ENCODE peak calls at places on chromosomes 16 and 17, in four cellular contexts. P, E, R and L are unnamed samples.

GRCh38 chr16:49567940-49568339 is 194.3 kb downstream of the C16orf78 start:
- DNase-seq in P (no peak), E (no peak), R (peak), L (no peak)

GRCh38 chr17:32490101-32490482 is 3.3 kb downstream of the CDK5R1 start:
- DNase-seq in P (no peak), E (no peak), R (no peak), L (no peak)

GRCh38 chr17:65388911-65389310 is 172.5 kb downstream of the AXIN2 start:
- DNase-seq in P (no peak), E (no peak), R (no peak), L (no peak)

GRCh38 chr17:42279776-42280630 is 3.8 kb upstream of the STAT5B start:
- DNase-seq in P (no peak), E (no peak), R (peak), L (no peak)

GRCh38 chr17:41329279-41329925 is 13.9 kb upstream of the KRTAP17-1 start:
- DNase-seq in P (peak), E (no peak), R (peak), L (peak)

GRCh38 chr16:59892376-59892775 is 1158.3 kb upstream of the GOT2 start:
- DNase-seq in P (no peak), E (no peak), R (no peak), L (no peak)

GRCh38 chr17:57861000-57861736 is 11.3 kb upstream of the MRPS23 start:
- DNase-seq in P (peak), E (no peak), R (peak), L (peak)

GRCh38 chr17:48510761-48511604 is 19.8 kb downstream of the HOXB1 start:
- DNase-seq in P (peak), E (peak), R (no peak), L (no peak)

GRCh38 chr16:3971706-3972105 is 91.2 kb upstream of the CREBBP start:
- DNase-seq in P (peak), E (no peak), R (no peak), L (no peak)

GRCh38 chr16:4660454-4661007 is 32.8 kb upstream of the NUDT16L1 start:
- DNase-seq in P (peak), E (no peak), R (no peak), L (peak)

GRCh38 chr17:28726912-28727726 is 1.1 kb upstream of the TLCD1 start:
- DNase-seq in P (peak), E (peak), R (peak), L (peak)

GRCh38 chr17:28724500-28725165 is 1.4 kb downstream of the TLCD1 start:
- DNase-seq in P (no peak), E (no peak), R (no peak), L (no peak)

GRCh38 chr17:28725660-28726395 is at the start of gene TLCD1:
- DNase-seq in P (peak), E (no peak), R (peak), L (peak)

GRCh38 chr17:28726396-28726911 is 421 bp upstream of the TLCD1 start:
- DNase-seq in P (peak), E (no peak), R (no peak), L (no peak)

DNA sequence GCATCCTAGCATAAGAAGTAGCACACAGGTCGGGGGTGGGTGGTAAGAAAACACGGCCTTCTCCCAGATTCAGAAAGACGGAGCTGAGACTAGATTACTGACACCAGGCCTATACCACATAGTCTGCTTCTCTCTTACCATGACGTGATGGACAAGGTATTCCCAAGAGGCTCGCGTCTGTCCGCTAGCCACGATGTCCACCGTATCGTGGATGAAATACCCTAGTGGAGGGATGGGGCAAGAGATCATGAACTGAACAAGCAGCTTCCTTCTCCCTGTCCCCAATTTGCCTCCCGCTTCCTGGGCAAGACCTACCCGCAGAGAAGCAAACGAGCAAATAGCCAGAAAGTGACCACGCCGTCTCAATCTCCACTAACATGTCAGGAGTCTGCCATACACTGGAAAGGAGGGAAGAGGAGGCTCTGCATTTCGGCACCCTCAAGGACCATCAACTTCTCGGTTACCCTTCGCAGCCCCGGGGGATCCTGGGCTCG is 820 bp downstream of the TLCD1 start:
- DNase-seq in P (peak), E (no peak), R (peak), L (peak)
- TF ChIP-seq CTCF in P (no peak), E (no peak), R (no peak), L (no peak)

DNA sequence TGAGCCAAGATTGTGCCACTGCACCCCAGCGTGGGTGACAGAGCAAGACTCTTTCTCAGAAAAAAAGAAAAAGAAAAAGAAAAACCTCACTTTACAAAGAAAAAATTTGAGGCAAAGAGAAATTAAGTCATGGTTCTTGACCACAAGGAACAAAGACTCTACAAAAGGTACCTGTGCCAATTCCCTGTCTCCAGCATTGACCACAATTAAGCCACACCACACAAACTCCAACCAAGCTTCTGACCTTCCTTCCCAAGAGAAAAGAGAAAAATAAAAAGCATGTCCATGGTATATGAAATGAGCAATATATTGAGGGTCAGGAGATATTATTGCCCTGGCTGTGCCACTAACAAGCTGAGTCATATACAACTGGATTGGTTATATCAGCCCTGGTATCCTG is 146.3 kb upstream of the NOG start:
- DNase-seq in P (no peak), E (no peak), R (no peak), L (no peak)
- TF ChIP-seq FOS in P (no peak), E (no peak), R (no peak), L (no peak)

GRCh38 chr17:72432143-72432604 is 311.4 kb downstream of the SOX9 start:
- DNase-seq in P (peak), E (no peak), R (no peak), L (no peak)

GRCh38 chr17:72429066-72429638 is 308.3 kb downstream of the SOX9 start:
- DNase-seq in P (no peak), E (no peak), R (no peak), L (no peak)

GRCh38 chr17:72432881-72433280 is 312.1 kb downstream of the SOX9 start:
- DNase-seq in P (no peak), E (no peak), R (no peak), L (no peak)

GRCh38 chr17:72433797-72434196 is 313.0 kb downstream of the SOX9 start:
- DNase-seq in P (no peak), E (no peak), R (no peak), L (no peak)

GRCh38 chr17:72430611-72431432 is 310.0 kb downstream of the SOX9 start:
- DNase-seq in P (no peak), E (no peak), R (peak), L (no peak)
- TF ChIP-seq CTCF in P (peak), E (peak), R (peak), L (no peak)

GRCh38 chr17:8477653-8478441 is 42.2 kb downstream of the NDEL1 start:
- DNase-seq in P (no peak), E (no peak), R (no peak), L (no peak)
- TF ChIP-seq FOS in P (no peak), E (no peak), R (no peak), L (no peak)

DNA sequence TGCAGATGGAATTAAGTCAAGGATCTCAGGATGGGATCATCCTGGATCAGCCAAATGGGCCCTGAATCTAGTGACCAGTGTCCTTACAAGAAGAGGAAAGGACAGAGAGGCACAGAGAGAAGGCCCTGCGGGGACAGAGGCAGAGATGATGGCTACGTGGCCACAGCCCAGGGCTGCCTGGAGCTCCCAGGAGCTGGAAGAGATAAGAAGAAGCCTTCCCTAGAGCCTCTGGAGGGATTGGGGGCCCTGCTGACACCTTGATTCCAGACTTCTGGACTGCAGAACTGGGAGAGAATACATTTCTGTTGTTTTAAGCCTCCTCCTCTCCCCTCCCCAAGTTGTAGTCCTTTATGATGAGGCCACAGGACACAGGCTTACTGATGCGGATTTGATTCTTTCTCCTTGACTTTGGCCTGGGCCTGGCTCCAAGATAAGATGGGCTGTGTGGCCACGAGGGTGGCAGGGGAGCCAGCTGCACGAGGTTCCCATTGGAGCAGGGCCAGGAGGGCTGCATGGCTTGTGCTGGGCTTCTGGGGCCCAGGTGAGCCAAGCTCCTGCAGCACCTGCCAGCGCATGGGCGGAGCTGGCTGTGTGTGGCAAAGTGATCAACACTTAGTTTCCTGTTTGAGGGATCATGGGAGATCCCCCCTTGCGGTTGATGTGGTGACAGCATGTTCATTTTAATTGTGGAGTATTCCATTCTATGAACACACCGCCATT is 146.1 kb downstream of the IRF8 start:
- DNase-seq in P (no peak), E (no peak), R (no peak), L (no peak)
- TF ChIP-seq CTCF in P (no peak), E (no peak), R (no peak), L (no peak)

GRCh38 chr17:37840576-37840975 is 83.6 kb upstream of the TBC1D3K start:
- DNase-seq in P (no peak), E (no peak), R (no peak), L (no peak)

GRCh38 chr17:37836593-37836992 is 87.6 kb upstream of the TBC1D3K start:
- DNase-seq in P (no peak), E (no peak), R (no peak), L (no peak)

GRCh38 chr17:37838276-37838675 is 85.9 kb upstream of the TBC1D3K start:
- DNase-seq in P (no peak), E (no peak), R (no peak), L (no peak)

GRCh38 chr17:37841232-37841631 is 83.0 kb upstream of the TBC1D3K start:
- DNase-seq in P (no peak), E (no peak), R (no peak), L (no peak)

DNA sequence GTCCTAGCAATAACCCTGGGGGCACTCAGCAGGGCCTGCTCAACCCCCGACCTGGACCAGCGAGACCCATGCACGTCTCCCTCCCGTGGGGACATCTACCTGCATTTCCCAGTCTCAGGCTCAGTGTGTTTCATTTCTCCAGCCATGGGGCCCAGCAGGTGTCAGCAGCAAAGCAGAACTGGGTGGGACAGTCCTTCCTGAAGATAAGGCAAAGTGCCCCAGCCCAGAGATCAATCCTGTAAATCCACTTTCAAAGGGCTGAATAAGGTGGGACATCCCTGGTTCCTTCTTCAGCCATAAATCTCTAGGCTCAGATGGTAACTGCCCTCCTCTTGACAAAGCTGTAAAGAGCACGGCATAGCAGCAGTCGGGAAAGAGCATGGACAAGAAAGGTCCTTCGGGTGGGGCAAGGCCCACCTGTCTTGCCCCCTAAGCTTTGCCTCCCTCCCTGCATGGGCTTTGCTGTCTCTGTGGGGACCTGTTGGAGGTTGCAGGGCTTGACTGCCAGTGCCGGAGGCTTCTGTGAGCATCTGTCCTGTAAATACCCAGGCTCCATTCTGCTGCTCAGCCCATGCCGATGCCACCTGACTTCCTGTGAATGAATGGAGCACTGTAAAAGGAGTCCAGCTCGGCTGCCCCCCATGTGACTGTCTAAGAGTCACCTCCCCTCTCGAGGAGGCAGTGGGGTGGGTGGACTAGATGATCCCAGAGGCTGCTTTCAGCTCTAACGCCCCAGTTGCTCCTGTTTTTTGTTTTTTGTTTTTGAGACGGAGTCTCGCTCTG is 84.8 kb upstream of the TBC1D3K start:
- DNase-seq in P (no peak), E (no peak), R (no peak), L (no peak)
- TF ChIP-seq FOS in P (no peak), E (no peak), R (no peak), L (no peak)

DNA sequence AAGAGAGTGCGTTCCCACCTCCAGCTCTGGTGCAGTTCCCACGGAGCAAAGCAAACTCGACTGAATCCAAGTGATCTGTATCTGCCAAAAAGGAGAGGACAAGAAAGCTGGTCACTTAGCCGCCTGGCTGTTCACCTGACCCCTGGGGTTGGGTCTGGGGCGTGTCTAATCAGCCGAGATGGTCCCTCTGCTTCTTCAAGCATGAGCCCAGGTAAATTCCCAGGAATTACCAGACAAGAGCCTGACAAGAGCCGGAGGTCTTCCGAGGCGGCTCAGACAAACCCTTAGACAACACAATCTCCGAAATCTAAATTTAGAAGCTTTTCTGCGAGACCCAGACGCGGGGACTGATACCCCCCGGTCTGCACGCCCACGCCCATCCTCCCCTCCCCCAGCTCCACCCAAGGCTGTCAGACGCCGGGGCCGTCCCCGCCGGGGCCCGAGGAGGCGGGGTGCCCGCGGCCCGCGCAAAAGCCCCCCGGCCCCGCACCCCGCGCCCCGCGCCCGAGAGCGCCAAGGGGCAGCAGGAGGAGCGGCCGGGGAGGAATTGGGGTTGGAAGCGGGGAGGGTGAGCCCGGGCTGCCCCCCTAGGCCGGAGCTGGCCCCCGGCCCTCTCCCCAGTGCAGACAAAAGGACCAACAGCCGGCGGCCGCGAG is 661 bp downstream of the ZNF821 start:
- DNase-seq in P (peak), E (no peak), R (peak), L (peak)
- TF ChIP-seq CTCF in P (peak), E (peak), R (peak), L (no peak)

GRCh38 chr16:2857451-2858244 is at the start of gene PRSS22:
- DNase-seq in P (peak), E (no peak), R (peak), L (no peak)
- TF ChIP-seq FOS in P (no peak), E (no peak), R (no peak), L (no peak)

GRCh38 chr17:56594528-56595418 is 1.3 kb downstream of the NOG start:
- DNase-seq in P (peak), E (no peak), R (no peak), L (peak)
- TF ChIP-seq CTCF in P (no peak), E (no peak), R (no peak), L (no peak)